ENCODE peak calls at places on chromosomes 4 and X, in four cellular contexts. Q is A549, X is K562, N is HepG2. M is an unnamed sample.

GRCh38 chr4:8915201-8916200 is 43.9 kb upstream of the HMX1 start:
- DNase-seq in Q (no peak), X (no peak), N (no peak), M (no peak)

GRCh38 chr4:52408471-52408870 is 250.6 kb downstream of the USP46 start:
- DNase-seq in Q (no peak), X (no peak), N (no peak), M (no peak)

GRCh38 chr4:1922826-1923225 is 51.6 kb downstream of the NSD2 start:
- DNase-seq in Q (no peak), X (no peak), N (no peak), M (no peak)

GRCh38 chr4:132809298-132810032 is 339.6 kb upstream of the PCDH10 start:
- DNase-seq in Q (no peak), X (no peak), N (no peak), M (no peak)

GRCh38 chr4:126784966-126785580 is 847.7 kb upstream of the INTU start:
- DNase-seq in Q (no peak), X (no peak), N (no peak), M (peak)

GRCh38 chr4:124262211-124263179 is 450.0 kb downstream of the ANKRD50 start:
- DNase-seq in Q (peak), X (peak), N (peak), M (peak)

GRCh38 chr4:169283114-169283509 is 12.4 kb upstream of the SH3RF1 start:
- DNase-seq in Q (peak), X (no peak), N (no peak), M (peak)

GRCh38 chrX:17738002-17738713 is 865 bp downstream of the SCML1 start:
- DNase-seq in Q (peak), X (no peak), N (peak), M (peak)

GRCh38 chr4:156623376-156623775 is 348.2 kb downstream of the PDGFC start:
- DNase-seq in Q (no peak), X (no peak), N (no peak), M (no peak)

GRCh38 chr4:90857081-90857820 is 730.1 kb downstream of the CCSER1 start:
- DNase-seq in Q (no peak), X (no peak), N (no peak), M (no peak)

GRCh38 chr4:7910721-7911015 is 29.0 kb downstream of the AFAP1 start:
- DNase-seq in Q (no peak), X (no peak), N (no peak), M (no peak)

GRCh38 chr4:42428036-42428435 is 30.7 kb downstream of the SHISA3 start:
- DNase-seq in Q (no peak), X (no peak), N (no peak), M (no peak)

GRCh38 chr4:156764145-156764544 is 207.5 kb downstream of the PDGFC start:
- DNase-seq in Q (no peak), X (no peak), N (no peak), M (no peak)

GRCh38 chrX:134660627-134661026 is 2.4 kb upstream of the PLAC1 start:
- DNase-seq in Q (no peak), X (no peak), N (no peak), M (peak)

GRCh38 chr4:3065551-3065950 is 8.8 kb downstream of the HTT-AS start:
- DNase-seq in Q (no peak), X (no peak), N (no peak), M (peak)

GRCh38 chr4:108492816-108493595 is 127.4 kb upstream of the RPL34 start:
- DNase-seq in Q (peak), X (no peak), N (peak), M (peak)

GRCh38 chr4:166162327-166162726 is 289.3 kb downstream of the TLL1 start:
- DNase-seq in Q (no peak), X (no peak), N (no peak), M (no peak)

GRCh38 chr4:10684631-10685030 is at the start of gene CLNK:
- DNase-seq in Q (no peak), X (no peak), N (no peak), M (no peak)

GRCh38 chrX:48902135-48902534 is 4.4 kb downstream of the PQBP1 start:
- DNase-seq in Q (no peak), X (no peak), N (no peak), M (no peak)

GRCh38 chr4:15130441-15130840 is 128.2 kb downstream of the CPEB2 start:
- DNase-seq in Q (no peak), X (no peak), N (no peak), M (no peak)

DNA sequence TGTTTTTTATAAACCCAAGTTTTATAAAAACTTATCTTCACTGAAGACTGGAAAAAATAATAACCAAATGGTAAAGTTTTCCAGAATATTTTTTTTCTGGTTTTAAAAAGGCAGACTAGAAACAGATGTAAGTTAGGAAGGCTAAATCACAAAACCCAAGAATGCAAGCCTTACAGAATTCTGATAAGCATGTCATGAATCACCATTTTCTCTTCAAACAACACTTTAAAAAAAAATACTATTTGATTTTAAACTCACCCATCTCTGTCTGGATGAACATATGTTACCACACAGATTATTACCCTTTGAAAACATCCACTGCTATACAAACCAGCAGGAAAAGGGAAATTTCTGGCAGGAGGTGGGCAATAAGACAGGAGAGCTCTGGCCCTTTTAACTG is 317.8 kb upstream of the NOCT start:
- DNase-seq in Q (no peak), X (no peak), N (no peak), M (peak)
- TF ChIP-seq SMC3 in Q (no peak), X (no peak), N (no peak), M (no peak)

GRCh38 chr4:159757471-159757870 is 654.6 kb downstream of the RAPGEF2 start:
- DNase-seq in Q (no peak), X (no peak), N (no peak), M (no peak)
- TF ChIP-seq MAFK in Q (no peak), X (no peak), N (no peak), M (no peak)

DNA sequence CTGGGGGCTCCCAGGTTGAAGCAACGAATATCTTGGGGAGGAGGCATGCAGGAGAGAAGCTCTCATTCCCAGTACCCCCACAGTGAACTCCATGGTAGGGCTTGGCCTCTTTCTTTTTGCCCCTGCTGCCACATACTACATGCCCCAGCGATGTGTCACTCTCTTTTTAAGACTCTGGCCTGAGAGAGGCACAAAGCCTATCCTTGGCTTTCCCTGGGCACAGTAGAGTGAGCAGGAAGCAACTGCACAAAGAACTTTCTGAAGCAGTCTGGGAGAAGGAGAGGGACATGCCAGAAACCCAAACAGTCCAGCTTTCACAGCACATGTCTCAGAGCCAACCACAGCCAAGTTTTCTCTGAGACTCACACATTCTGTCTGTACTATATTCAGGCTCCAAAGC is 8.0 kb upstream of the NALF2 start:
- DNase-seq in Q (no peak), X (no peak), N (no peak), M (no peak)
- TF ChIP-seq SMC3 in Q (no peak), X (no peak), N (no peak), M (no peak)

GRCh38 chrX:50579955-50580354 is 109.3 kb upstream of the DGKK start:
- DNase-seq in Q (peak), X (peak), N (peak), M (peak)
- TF ChIP-seq MAFK in Q (no peak), X (no peak), N (no peak), M (no peak)

DNA sequence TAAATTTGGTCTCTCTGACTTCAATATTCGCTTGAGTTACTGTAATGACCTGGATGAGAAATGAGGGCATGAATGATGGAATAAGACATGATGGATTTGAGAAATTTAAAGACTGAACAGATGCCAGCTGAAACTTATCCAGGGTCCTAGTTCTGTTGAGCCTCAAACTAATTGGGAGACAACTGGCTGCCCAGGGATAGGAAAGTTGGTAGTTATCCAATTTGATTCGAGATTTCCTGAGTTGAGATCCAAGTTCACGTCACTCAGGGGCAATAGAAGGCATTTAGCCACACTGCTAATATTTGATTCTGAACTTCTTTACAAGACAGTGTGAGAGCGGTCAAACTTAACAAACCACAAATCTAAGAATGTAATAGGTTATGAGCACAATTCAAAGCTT is 159.0 kb upstream of the CXCL13 start:
- DNase-seq in Q (no peak), X (no peak), N (no peak), M (no peak)
- TF ChIP-seq SMC3 in Q (no peak), X (no peak), N (no peak), M (no peak)

GRCh38 chr4:87540176-87541058 is 11.2 kb upstream of the SPARCL1 start:
- DNase-seq in Q (no peak), X (no peak), N (no peak), M (peak)
- TF ChIP-seq MAFK in Q (no peak), X (no peak), N (no peak), M (no peak)

GRCh38 chr4:102599455-102599854 is 98.3 kb downstream of the NFKB1 start:
- DNase-seq in Q (no peak), X (no peak), N (no peak), M (no peak)
- TF ChIP-seq SMC3 in Q (no peak), X (no peak), N (no peak), M (no peak)

GRCh38 chr4:139890810-139891209 is 225.2 kb downstream of the MGST2 start:
- DNase-seq in Q (no peak), X (no peak), N (no peak), M (peak)
- TF ChIP-seq MAFK in Q (no peak), X (no peak), N (no peak), M (no peak)

GRCh38 chr4:183909187-183909586 is 4.1 kb downstream of the STOX2 start:
- DNase-seq in Q (no peak), X (no peak), N (no peak), M (no peak)
- TF ChIP-seq SMC3 in Q (no peak), X (no peak), N (no peak), M (no peak)